ENCODE peak calls at places on chromosomes 13 and 19, in eight cellular contexts. O, Y, L, R, M, H, T and W are unnamed samples.

GRCh38 chr13:53136554-53136953 is 107.9 kb downstream of the OLFM4 start:
- DNase-seq in O (no peak), Y (no peak), L (no peak), R (no peak), M (no peak), H (no peak), T (no peak), W (no peak)

GRCh38 chr13:110546389-110546788 is 15.1 kb downstream of the RAB20 start:
- DNase-seq in O (peak; percentile 45), Y (no peak), L (no peak), R (no peak), M (no peak), H (no peak), T (no peak), W (no peak)

GRCh38 chr19:42281175-42282035 is 12.4 kb downstream of the CIC start:
- DNase-seq in O (no peak), Y (peak; percentile 88), L (peak; percentile 75), R (peak; percentile 72), M (peak; percentile 66), H (peak; percentile 71), T (peak; percentile 66), W (peak; percentile 76)

GRCh38 chr19:40803857-40804782 is 5.1 kb downstream of the EGLN2 start:
- DNase-seq in O (peak; percentile 72), Y (no peak), L (peak; percentile 51), R (no peak), M (no peak), H (peak; percentile 90), T (no peak), W (no peak)

GRCh38 chr13:33348366-33348765 is 62.8 kb upstream of the STARD13 start:
- DNase-seq in O (no peak), Y (no peak), L (no peak), R (no peak), M (no peak), H (no peak), T (no peak), W (no peak)

GRCh38 chr13:80339841-80340642 is 884 bp downstream of the SPRY2 start:
- DNase-seq in O (peak; percentile 87), Y (peak; percentile 92), L (peak; percentile 28), R (peak; percentile 47), M (peak; percentile 39), H (peak; percentile 46), T (no peak), W (peak; percentile 56)

GRCh38 chr13:93409001-93409400 is 182.4 kb downstream of the GPC6 start:
- DNase-seq in O (no peak), Y (no peak), L (no peak), R (no peak), M (no peak), H (no peak), T (no peak), W (no peak)

GRCh38 chr13:81304121-81304659 is 963.3 kb upstream of the SPRY2 start:
- DNase-seq in O (no peak), Y (no peak), L (no peak), R (no peak), M (no peak), H (no peak), T (no peak), W (no peak)

GRCh38 chr13:109272595-109273325 is 513.6 kb downstream of the IRS2 start:
- DNase-seq in O (no peak), Y (no peak), L (no peak), R (no peak), M (no peak), H (no peak), T (no peak), W (no peak)

GRCh38 chr13:28026508-28026907 is 38.0 kb upstream of the URAD start:
- DNase-seq in O (no peak), Y (no peak), L (no peak), R (no peak), M (no peak), H (no peak), T (no peak), W (no peak)

GRCh38 chr13:36807616-36808015 is 11.4 kb upstream of the RFXAP start:
- DNase-seq in O (no peak), Y (no peak), L (no peak), R (no peak), M (no peak), H (no peak), T (no peak), W (no peak)

GRCh38 chr13:22703601-22704209 is 477.1 kb upstream of the SGCG start:
- DNase-seq in O (no peak), Y (no peak), L (no peak), R (no peak), M (no peak), H (no peak), T (no peak), W (no peak)

GRCh38 chr19:1862068-1862423 is 1.3 kb downstream of the KLF16 start:
- DNase-seq in O (no peak), Y (peak; percentile 79), L (no peak), R (no peak), M (no peak), H (peak; percentile 12), T (no peak), W (no peak)

GRCh38 chr13:99465454-99465853 is 35.8 kb upstream of the TM9SF2 start:
- DNase-seq in O (no peak), Y (no peak), L (no peak), R (no peak), M (no peak), H (no peak), T (no peak), W (no peak)

GRCh38 chr13:80374453-80374852 is 33.5 kb upstream of the SPRY2 start:
- DNase-seq in O (no peak), Y (no peak), L (peak; percentile 57), R (peak; percentile 62), M (no peak), H (peak; percentile 35), T (no peak), W (peak; percentile 57)

GRCh38 chr13:77891486-77891885 is 27.1 kb downstream of the EDNRB start:
- DNase-seq in O (no peak), Y (no peak), L (no peak), R (no peak), M (no peak), H (no peak), T (no peak), W (no peak)

GRCh38 chr13:48585456-48585840 is 52.6 kb upstream of the RCBTB2 start:
- DNase-seq in O (no peak), Y (no peak), L (peak; percentile 37), R (peak; percentile 55), M (no peak), H (peak; percentile 41), T (no peak), W (peak; percentile 28)

GRCh38 chr13:46278474-46278873 is 66.7 kb downstream of the LRRC63 start:
- DNase-seq in O (no peak), Y (no peak), L (no peak), R (no peak), M (no peak), H (no peak), T (no peak), W (no peak)

GRCh38 chr19:5269279-5269678 is 71.3 kb downstream of the PTPRS start:
- DNase-seq in O (no peak), Y (peak; percentile 40), L (no peak), R (no peak), M (no peak), H (no peak), T (no peak), W (no peak)

DNA sequence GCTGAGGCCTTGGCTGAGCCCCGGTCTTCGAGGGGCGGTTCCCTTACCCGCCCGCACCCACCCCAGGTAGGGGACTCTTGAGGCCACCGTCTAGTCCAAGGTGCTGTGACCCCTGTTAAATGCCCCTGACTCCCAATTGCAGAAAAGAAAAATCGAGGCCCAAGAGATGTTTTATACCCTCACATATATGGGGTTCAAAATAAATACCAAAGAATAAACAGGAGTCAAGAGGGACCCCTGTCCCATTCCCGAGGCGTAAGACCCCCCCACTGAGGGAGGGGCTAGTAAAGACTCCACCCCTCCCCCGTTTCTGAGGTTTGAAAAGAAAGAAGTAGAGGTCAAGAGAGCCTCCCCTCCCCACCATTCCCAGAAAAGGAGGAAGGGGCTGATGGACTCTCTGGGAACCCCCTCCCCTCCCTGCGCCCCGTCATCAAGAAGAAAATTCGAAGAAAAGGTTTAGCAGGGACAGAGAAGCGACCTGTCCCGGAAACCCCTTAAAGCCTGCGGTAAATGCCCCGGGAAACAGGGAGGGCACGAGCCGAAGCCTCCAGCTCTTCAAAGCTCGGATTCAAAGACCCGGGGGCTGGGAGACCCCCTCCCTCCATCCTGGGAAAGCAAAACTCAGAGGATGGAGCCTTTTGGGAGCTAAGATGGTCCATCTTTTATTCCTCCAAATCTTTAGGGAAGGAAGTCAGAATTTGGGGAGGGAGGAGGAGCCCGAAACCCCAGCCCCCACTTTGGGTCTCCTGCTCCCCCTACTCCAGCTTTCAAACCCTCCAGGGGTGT is 745 bp upstream of the RAB3A start:
- DNase-seq in O (peak; percentile 61), Y (no peak), L (peak; percentile 84), R (no peak), M (peak; percentile 77), H (no peak), T (no peak), W (no peak)
- TF ChIP-seq POLR2A in O (peak; percentile 9), Y (peak; percentile 65), L (peak; percentile 4), R (peak; percentile 50), M (peak; percentile 65), H (peak; percentile 41), T (no peak), W (no peak)

GRCh38 chr19:18444513-18444912 is 6.6 kb upstream of the ISYNA1 start:
- DNase-seq in O (no peak), Y (peak; percentile 75), L (no peak), R (no peak), M (no peak), H (no peak), T (no peak), W (no peak)
- H3K4me1 ChIP-seq in O (no peaks in the 10 kb centered on the region), Y (no peaks in the 10 kb centered on the region), L (no peaks in the 10 kb centered on the region), R (peaks cover 32% of the 10 kb centered on the region), M (peaks cover 2% of the 10 kb centered on the region), H (peaks cover 24% of the 10 kb centered on the region), T (peaks cover 16% of the 10 kb centered on the region), W (no peaks in the 10 kb centered on the region)

GRCh38 chr19:38735257-38735686 is 9.0 kb downstream of the CAPN12 start:
- DNase-seq in O (no peak), Y (peak; percentile 77), L (peak; percentile 43), R (no peak), M (no peak), H (peak; percentile 61), T (peak; percentile 69), W (no peak)

GRCh38 chr19:38734426-38735256 is 9.6 kb downstream of the CAPN12 start:
- DNase-seq in O (peak; percentile 66), Y (peak; percentile 73), L (peak; percentile 27), R (no peak), M (no peak), H (peak; percentile 35), T (peak; percentile 67), W (peak; percentile 31)

GRCh38 chr19:38733241-38733492 is 11.1 kb downstream of the CAPN12 start:
- DNase-seq in O (no peak), Y (no peak), L (no peak), R (no peak), M (no peak), H (no peak), T (no peak), W (no peak)

GRCh38 chr19:38733493-38734175 is 10.6 kb downstream of the CAPN12 start:
- DNase-seq in O (peak; percentile 59), Y (no peak), L (peak; percentile 26), R (no peak), M (no peak), H (peak; percentile 16), T (peak; percentile 65), W (peak; percentile 15)

GRCh38 chr19:38734176-38734425 is 10.2 kb downstream of the CAPN12 start:
- DNase-seq in O (peak; percentile 55), Y (no peak), L (peak; percentile 26), R (no peak), M (no peak), H (no peak), T (peak; percentile 73), W (peak; percentile 23)
- TF ChIP-seq POLR2A in O (no peak), Y (no peak), L (no peak), R (no peak), M (no peak), H (no peak), T (no peak), W (no peak)

GRCh38 chr13:40970803-40971202 is 48.3 kb downstream of the ELF1 start:
- DNase-seq in O (no peak), Y (no peak), L (no peak), R (no peak), M (no peak), H (no peak), T (no peak), W (no peak)
- H3K4me1 ChIP-seq in O (peaks cover 76% of the 10 kb centered on the region), Y (peaks cover 88% of the 10 kb centered on the region), L (no peaks in the 10 kb centered on the region), R (peaks cover 12% of the 10 kb centered on the region), M (peaks cover 6% of the 10 kb centered on the region), H (peaks cover 86% of the 10 kb centered on the region), T (peaks cover 40% of the 10 kb centered on the region), W (peaks cover 91% of the 10 kb centered on the region)